ENCODE peak calls at places on chromosomes 12 and 14, in six cellular contexts. One of them, this sample, is unnamed.

GRCh38 chr14:88380405-88380804 is 5.1 kb upstream of the SPATA7 start:
- DNase-seq in ovary: no peak
- DNase-seq in breast epithelium: no peak
- DNase-seq in vagina: no peak
- DNase-seq in esophagus squamous epithelium: no peak
- DNase-seq in HCT116: no peak
- DNase-seq in this sample: no peak

GRCh38 chr14:104782823-104783170 is 12.8 kb downstream of the AKT1 start:
- DNase-seq in ovary: no peak
- DNase-seq in breast epithelium: no peak
- DNase-seq in vagina: no peak
- DNase-seq in esophagus squamous epithelium: no peak
- DNase-seq in HCT116: no peak
- DNase-seq in this sample: no peak

GRCh38 chr12:96233941-96234461 is 39.8 kb downstream of the ELK3 start:
- DNase-seq in ovary: peak; percentile 89
- DNase-seq in breast epithelium: peak; percentile 96
- DNase-seq in vagina: peak; percentile 98
- DNase-seq in esophagus squamous epithelium: no peak
- DNase-seq in HCT116: no peak
- DNase-seq in this sample: peak; percentile 66

GRCh38 chr12:74552201-74552600 is 14.6 kb downstream of the ATXN7L3B start:
- DNase-seq in ovary: no peak
- DNase-seq in breast epithelium: no peak
- DNase-seq in vagina: no peak
- DNase-seq in esophagus squamous epithelium: no peak
- DNase-seq in HCT116: no peak
- DNase-seq in this sample: no peak

GRCh38 chr12:92673756-92674155 is 29.0 kb upstream of the PLEKHG7 start:
- DNase-seq in ovary: no peak
- DNase-seq in breast epithelium: no peak
- DNase-seq in vagina: no peak
- DNase-seq in esophagus squamous epithelium: no peak
- DNase-seq in HCT116: no peak
- DNase-seq in this sample: no peak

GRCh38 chr12:92759634-92760268 is 57.0 kb downstream of the PLEKHG7 start:
- DNase-seq in ovary: no peak
- DNase-seq in breast epithelium: no peak
- DNase-seq in vagina: no peak
- DNase-seq in esophagus squamous epithelium: no peak
- DNase-seq in HCT116: peak; percentile 77
- DNase-seq in this sample: no peak

GRCh38 chr12:3262466-3262865 is 185.3 kb downstream of the TSPAN9 start:
- DNase-seq in ovary: no peak
- DNase-seq in breast epithelium: no peak
- DNase-seq in vagina: no peak
- DNase-seq in esophagus squamous epithelium: no peak
- DNase-seq in HCT116: no peak
- DNase-seq in this sample: no peak

GRCh38 chr12:70576341-70577282 is 60.6 kb downstream of the PTPRB start:
- DNase-seq in ovary: no peak
- DNase-seq in breast epithelium: no peak
- DNase-seq in vagina: no peak
- DNase-seq in esophagus squamous epithelium: no peak
- DNase-seq in HCT116: peak; percentile 66
- DNase-seq in this sample: no peak

GRCh38 chr12:131574397-131574775 is 136.5 kb upstream of the SFSWAP start:
- DNase-seq in ovary: peak; percentile 26
- DNase-seq in breast epithelium: no peak
- DNase-seq in vagina: no peak
- DNase-seq in esophagus squamous epithelium: no peak
- DNase-seq in HCT116: no peak
- DNase-seq in this sample: no peak

GRCh38 chr12:91404362-91404899 is 221.8 kb upstream of the DCN start:
- DNase-seq in ovary: no peak
- DNase-seq in breast epithelium: no peak
- DNase-seq in vagina: no peak
- DNase-seq in esophagus squamous epithelium: no peak
- DNase-seq in HCT116: no peak
- DNase-seq in this sample: peak; percentile 19

GRCh38 chr12:76847260-76847659 is 31.6 kb downstream of the CSRP2 start:
- DNase-seq in ovary: no peak
- DNase-seq in breast epithelium: no peak
- DNase-seq in vagina: no peak
- DNase-seq in esophagus squamous epithelium: no peak
- DNase-seq in HCT116: no peak
- DNase-seq in this sample: no peak

DNA sequence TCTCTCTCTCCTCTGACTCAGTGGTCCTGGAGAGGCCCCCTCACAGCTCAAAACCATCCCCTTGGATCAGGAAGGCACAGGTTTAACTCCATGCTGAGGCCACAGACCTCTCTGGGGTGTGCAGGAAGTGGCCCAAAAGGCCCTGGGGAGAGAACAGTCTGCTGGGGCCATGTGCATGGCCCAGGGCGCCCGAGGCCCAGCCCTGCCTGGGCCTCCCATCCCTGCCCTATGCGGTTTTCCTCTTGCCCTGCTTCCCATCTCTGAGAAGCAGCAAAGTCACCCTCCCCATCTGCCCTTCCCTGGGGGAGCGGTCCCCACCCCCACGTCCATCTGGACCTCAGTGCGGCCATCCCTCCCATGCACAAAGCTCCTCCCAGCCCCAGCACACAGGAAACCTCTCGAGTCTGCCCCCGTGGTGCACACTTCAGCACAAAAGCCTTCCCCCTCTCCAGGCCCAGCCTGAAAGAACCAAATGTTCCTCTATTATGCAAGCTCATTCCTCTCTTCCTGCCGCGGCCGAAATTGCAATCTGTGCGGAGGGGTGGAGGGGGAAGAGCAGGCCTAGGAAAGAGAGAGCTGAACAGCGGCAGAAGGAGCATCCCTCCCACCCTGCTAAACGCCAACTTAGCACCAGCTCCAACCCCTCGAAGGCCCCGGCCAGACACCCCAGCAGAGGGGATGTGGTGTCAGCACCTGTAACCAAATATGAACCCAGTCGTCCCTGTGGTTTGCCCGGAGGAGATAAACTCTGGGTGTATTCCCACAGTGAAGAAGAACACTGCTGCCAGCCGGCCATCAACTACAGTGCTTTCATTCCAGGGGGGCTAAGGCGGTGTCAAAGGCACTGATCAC is 108.5 kb downstream of the SCARB1 start:
- DNase-seq in ovary: peak; percentile 83
- DNase-seq in breast epithelium: peak; percentile 89
- DNase-seq in vagina: peak; percentile 98
- DNase-seq in esophagus squamous epithelium: no peak
- DNase-seq in HCT116: no peak
- DNase-seq in this sample: peak; percentile 52
- TF ChIP-seq POLR2A in ovary: no peak
- TF ChIP-seq POLR2A in breast epithelium: no peak
- TF ChIP-seq POLR2A in vagina: no peak
- TF ChIP-seq POLR2A in esophagus squamous epithelium: no peak
- TF ChIP-seq POLR2A in HCT116: no peak
- TF ChIP-seq POLR2A in this sample: peak; percentile 29

DNA sequence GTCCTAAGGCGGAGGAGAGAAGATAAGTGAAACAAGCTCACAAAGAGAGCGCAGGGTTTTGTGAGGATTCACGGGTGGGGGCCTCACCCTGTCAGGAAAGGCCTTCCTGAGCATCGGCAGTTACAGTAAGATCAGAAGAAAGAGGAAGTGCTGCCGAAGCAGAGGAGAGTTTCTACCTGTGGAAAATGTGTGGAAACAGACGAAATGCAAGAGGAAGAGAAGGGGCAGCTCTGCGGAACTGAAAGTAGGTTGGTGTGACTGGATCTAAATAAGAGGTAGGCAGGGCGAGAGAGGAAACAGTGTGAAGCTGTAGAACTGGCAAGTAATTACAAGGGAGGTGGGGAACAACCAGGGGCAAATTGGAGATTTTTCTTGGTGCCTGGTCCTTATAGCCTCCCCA is 2.7 kb downstream of the GPR68 start:
- DNase-seq in ovary: no peak
- DNase-seq in breast epithelium: no peak
- DNase-seq in vagina: no peak
- DNase-seq in esophagus squamous epithelium: no peak
- DNase-seq in HCT116: no peak
- DNase-seq in this sample: peak; percentile 25
- TF ChIP-seq POLR2A in ovary: no peak
- TF ChIP-seq POLR2A in breast epithelium: no peak
- TF ChIP-seq POLR2A in vagina: no peak
- TF ChIP-seq POLR2A in esophagus squamous epithelium: no peak
- TF ChIP-seq POLR2A in HCT116: no peak
- TF ChIP-seq POLR2A in this sample: no peak

GRCh38 chr12:95003213-95003920 is at the start of gene NDUFA12:
- DNase-seq in ovary: peak; percentile 93
- DNase-seq in breast epithelium: peak; percentile 90
- DNase-seq in vagina: peak; percentile 92
- DNase-seq in esophagus squamous epithelium: peak; percentile 57
- DNase-seq in HCT116: peak; percentile 94
- DNase-seq in this sample: peak; percentile 97
- TF ChIP-seq POLR2A in ovary: peak; percentile 52
- TF ChIP-seq POLR2A in breast epithelium: no peak
- TF ChIP-seq POLR2A in vagina: no peak
- TF ChIP-seq POLR2A in esophagus squamous epithelium: peak; percentile 48
- TF ChIP-seq POLR2A in HCT116: peak; percentile 91
- TF ChIP-seq POLR2A in this sample: peak; percentile 78

DNA sequence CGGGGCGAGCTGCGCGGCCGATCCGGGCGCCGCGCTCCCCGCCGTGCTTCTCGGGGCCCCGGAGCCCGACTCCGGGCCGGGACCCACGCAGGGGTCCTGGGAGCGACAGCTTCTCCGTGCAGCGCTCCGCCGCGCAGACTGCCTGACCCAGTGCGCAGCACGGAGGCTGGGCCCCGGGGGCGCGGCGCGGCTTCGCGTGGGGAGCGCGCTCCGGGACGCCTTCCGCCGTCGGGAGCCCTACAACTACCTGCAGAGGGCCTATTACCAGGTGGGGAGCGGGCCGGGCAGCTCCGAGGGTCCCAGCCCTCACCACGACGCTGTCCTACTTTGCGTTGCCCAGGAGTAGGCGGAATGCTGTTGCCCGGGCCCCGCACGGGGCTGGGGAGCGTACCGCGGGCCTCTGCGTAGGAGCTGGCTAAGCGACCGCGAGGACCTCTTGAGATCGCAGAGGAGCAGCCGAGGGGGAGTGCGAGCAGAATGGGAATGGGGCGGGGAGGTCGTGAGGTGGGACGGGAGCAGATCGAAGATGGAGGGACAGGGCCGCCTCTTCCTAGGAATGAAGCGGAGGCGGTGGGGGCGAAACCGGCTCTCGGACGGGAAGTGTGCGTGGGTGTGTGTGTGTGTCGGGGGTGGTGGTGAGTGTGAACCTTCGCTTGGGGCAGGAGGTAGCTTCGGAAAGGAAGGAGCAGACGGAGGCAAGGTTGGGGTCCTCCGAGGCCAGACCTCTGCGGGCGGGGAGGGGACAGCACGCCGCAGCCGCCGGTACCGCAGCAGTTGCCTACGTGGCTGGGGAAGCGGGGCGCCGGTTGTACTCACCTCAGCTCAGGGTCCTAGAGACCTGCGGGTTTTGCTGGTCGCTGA is 694 bp downstream of the P3H3 start:
- DNase-seq in ovary: peak; percentile 76
- DNase-seq in breast epithelium: no peak
- DNase-seq in vagina: no peak
- DNase-seq in esophagus squamous epithelium: no peak
- DNase-seq in HCT116: no peak
- DNase-seq in this sample: peak; percentile 68
- TF ChIP-seq POLR2A in ovary: peak; percentile 67
- TF ChIP-seq POLR2A in breast epithelium: peak; percentile 34
- TF ChIP-seq POLR2A in vagina: no peak
- TF ChIP-seq POLR2A in esophagus squamous epithelium: no peak
- TF ChIP-seq POLR2A in HCT116: peak; percentile 80
- TF ChIP-seq POLR2A in this sample: peak; percentile 82

DNA sequence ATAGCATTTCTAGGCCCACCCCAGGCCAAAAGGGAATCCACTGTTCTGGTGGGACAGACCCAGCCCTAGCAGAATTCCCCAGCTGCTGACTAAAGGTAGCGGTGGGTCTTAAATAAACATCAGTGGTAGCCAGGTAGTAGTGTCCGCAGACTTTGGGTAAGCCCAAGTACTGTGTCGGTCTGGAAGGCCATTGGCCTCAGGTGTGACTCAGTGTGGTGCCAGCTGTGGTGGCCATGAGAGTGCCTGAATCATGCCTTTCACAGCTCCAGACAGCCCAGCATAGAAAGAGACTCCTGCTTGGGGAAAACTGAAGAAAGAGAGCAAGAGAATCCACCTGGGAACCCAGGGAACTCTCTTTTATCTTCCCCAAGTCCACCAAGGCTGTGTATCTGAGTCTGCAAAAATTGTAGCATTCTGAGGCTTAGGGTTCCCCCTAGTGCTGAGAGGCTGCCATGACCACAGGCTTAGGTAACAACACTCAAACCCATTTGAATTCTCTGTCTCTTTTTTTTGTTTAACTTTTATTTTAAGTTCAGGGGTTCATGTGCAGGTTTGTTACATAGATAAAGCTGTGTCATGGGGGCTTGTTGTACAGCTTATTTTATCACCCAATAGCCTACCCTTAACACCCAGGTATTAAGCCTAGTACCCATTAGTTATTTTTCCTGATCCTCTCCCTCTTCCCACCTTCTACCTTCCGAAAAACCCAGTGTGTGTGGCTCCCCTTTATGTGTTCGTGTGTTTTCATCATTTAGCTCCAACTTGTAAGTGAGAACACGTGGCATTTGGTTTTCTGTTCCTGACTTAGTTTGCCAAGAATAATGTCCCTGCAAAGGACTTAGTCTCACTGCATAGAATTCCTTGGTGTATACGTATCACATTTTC is 16.7 kb upstream of the CD163L1 start:
- DNase-seq in ovary: no peak
- DNase-seq in breast epithelium: no peak
- DNase-seq in vagina: no peak
- DNase-seq in esophagus squamous epithelium: no peak
- DNase-seq in HCT116: peak; percentile 34
- DNase-seq in this sample: peak; percentile 44
- TF ChIP-seq POLR2A in ovary: no peak
- TF ChIP-seq POLR2A in breast epithelium: no peak
- TF ChIP-seq POLR2A in vagina: no peak
- TF ChIP-seq POLR2A in esophagus squamous epithelium: no peak
- TF ChIP-seq POLR2A in HCT116: no peak
- TF ChIP-seq POLR2A in this sample: no peak

This sample was measured in body of pancreas.